ENCODE peak calls at places on chromosomes 12 and 14, in eight cellular contexts. One of them, this sample, is unnamed.

GRCh38 chr14:31312934-31313333 is 105.3 kb upstream of the HECTD1 start:
- DNase-seq in psoas muscle: no peak
- DNase-seq in IMR-90: no peak
- DNase-seq in left ventricle myocardium inferior: no peak
- DNase-seq in CD4-positive, alpha-beta T cell: no peak
- DNase-seq in tibial artery: no peak
- DNase-seq in naive thymus-derived CD4-positive, alpha-beta T cell: no peak
- DNase-seq in MM.1S: no peak
- DNase-seq in this sample: no peak

GRCh38 chr14:65810326-65810725 is 397.8 kb downstream of the FUT8 start:
- DNase-seq in psoas muscle: no peak
- DNase-seq in IMR-90: no peak
- DNase-seq in left ventricle myocardium inferior: no peak
- DNase-seq in CD4-positive, alpha-beta T cell: no peak
- DNase-seq in tibial artery: no peak
- DNase-seq in naive thymus-derived CD4-positive, alpha-beta T cell: no peak
- DNase-seq in MM.1S: no peak
- DNase-seq in this sample: no peak

GRCh38 chr12:52715416-52715815 is 12.1 kb upstream of the KRT77 start:
- DNase-seq in psoas muscle: no peak
- DNase-seq in IMR-90: no peak
- DNase-seq in left ventricle myocardium inferior: no peak
- DNase-seq in CD4-positive, alpha-beta T cell: no peak
- DNase-seq in tibial artery: no peak
- DNase-seq in naive thymus-derived CD4-positive, alpha-beta T cell: no peak
- DNase-seq in MM.1S: no peak
- DNase-seq in this sample: no peak

GRCh38 chr12:61290473-61290872 is 969.7 kb upstream of the USP15 start:
- DNase-seq in psoas muscle: no peak
- DNase-seq in IMR-90: no peak
- DNase-seq in left ventricle myocardium inferior: no peak
- DNase-seq in CD4-positive, alpha-beta T cell: no peak
- DNase-seq in tibial artery: no peak
- DNase-seq in naive thymus-derived CD4-positive, alpha-beta T cell: no peak
- DNase-seq in MM.1S: no peak
- DNase-seq in this sample: no peak

GRCh38 chr12:92581579-92581978 is 121.2 kb upstream of the PLEKHG7 start:
- DNase-seq in psoas muscle: no peak
- DNase-seq in IMR-90: no peak
- DNase-seq in left ventricle myocardium inferior: no peak
- DNase-seq in CD4-positive, alpha-beta T cell: no peak
- DNase-seq in tibial artery: no peak
- DNase-seq in naive thymus-derived CD4-positive, alpha-beta T cell: no peak
- DNase-seq in MM.1S: no peak
- DNase-seq in this sample: no peak

GRCh38 chr12:79083181-79083580 is 218.6 kb downstream of the SYT1 start:
- DNase-seq in psoas muscle: no peak
- DNase-seq in IMR-90: peak
- DNase-seq in left ventricle myocardium inferior: no peak
- DNase-seq in CD4-positive, alpha-beta T cell: no peak
- DNase-seq in tibial artery: no peak
- DNase-seq in naive thymus-derived CD4-positive, alpha-beta T cell: no peak
- DNase-seq in MM.1S: peak
- DNase-seq in this sample: no peak

GRCh38 chr12:108099085-108099484 is 30.0 kb upstream of the WSCD2 start:
- DNase-seq in psoas muscle: no peak
- DNase-seq in IMR-90: no peak
- DNase-seq in left ventricle myocardium inferior: no peak
- DNase-seq in CD4-positive, alpha-beta T cell: no peak
- DNase-seq in tibial artery: no peak
- DNase-seq in naive thymus-derived CD4-positive, alpha-beta T cell: no peak
- DNase-seq in MM.1S: no peak
- DNase-seq in this sample: no peak

GRCh38 chr12:14473707-14474287 is 93.9 kb downstream of the PLBD1 start:
- DNase-seq in psoas muscle: no peak
- DNase-seq in IMR-90: peak
- DNase-seq in left ventricle myocardium inferior: no peak
- DNase-seq in CD4-positive, alpha-beta T cell: no peak
- DNase-seq in tibial artery: no peak
- DNase-seq in naive thymus-derived CD4-positive, alpha-beta T cell: no peak
- DNase-seq in MM.1S: peak
- DNase-seq in this sample: peak

GRCh38 chr14:80930836-80931389 is 10.6 kb downstream of the CEP128 start:
- DNase-seq in psoas muscle: no peak
- DNase-seq in IMR-90: peak
- DNase-seq in left ventricle myocardium inferior: no peak
- DNase-seq in CD4-positive, alpha-beta T cell: peak
- DNase-seq in tibial artery: no peak
- DNase-seq in naive thymus-derived CD4-positive, alpha-beta T cell: no peak
- DNase-seq in MM.1S: peak
- DNase-seq in this sample: peak

GRCh38 chr12:22624573-22624907 is 431 bp upstream of the ETNK1 start:
- DNase-seq in psoas muscle: no peak
- DNase-seq in IMR-90: no peak
- DNase-seq in left ventricle myocardium inferior: no peak
- DNase-seq in CD4-positive, alpha-beta T cell: no peak
- DNase-seq in tibial artery: no peak
- DNase-seq in naive thymus-derived CD4-positive, alpha-beta T cell: no peak
- DNase-seq in MM.1S: no peak
- DNase-seq in this sample: no peak

GRCh38 chr12:107322063-107322462 is 228.7 kb upstream of the CRY1 start:
- DNase-seq in psoas muscle: no peak
- DNase-seq in IMR-90: no peak
- DNase-seq in left ventricle myocardium inferior: no peak
- DNase-seq in CD4-positive, alpha-beta T cell: peak
- DNase-seq in tibial artery: no peak
- DNase-seq in naive thymus-derived CD4-positive, alpha-beta T cell: no peak
- DNase-seq in MM.1S: no peak
- DNase-seq in this sample: no peak

GRCh38 chr14:82394916-82395315 is 861.3 kb upstream of the SEL1L start:
- DNase-seq in psoas muscle: no peak
- DNase-seq in IMR-90: no peak
- DNase-seq in left ventricle myocardium inferior: no peak
- DNase-seq in CD4-positive, alpha-beta T cell: no peak
- DNase-seq in tibial artery: no peak
- DNase-seq in naive thymus-derived CD4-positive, alpha-beta T cell: no peak
- DNase-seq in MM.1S: no peak
- DNase-seq in this sample: no peak

GRCh38 chr12:95789126-95790024 is 1.2 kb downstream of the NTN4 start:
- DNase-seq in psoas muscle: peak
- DNase-seq in IMR-90: peak
- DNase-seq in left ventricle myocardium inferior: peak
- DNase-seq in CD4-positive, alpha-beta T cell: no peak
- DNase-seq in tibial artery: peak
- DNase-seq in naive thymus-derived CD4-positive, alpha-beta T cell: no peak
- DNase-seq in MM.1S: no peak
- DNase-seq in this sample: no peak

GRCh38 chr12:81819991-81820633 is 61.0 kb upstream of the PPFIA2 start:
- DNase-seq in psoas muscle: no peak
- DNase-seq in IMR-90: no peak
- DNase-seq in left ventricle myocardium inferior: no peak
- DNase-seq in CD4-positive, alpha-beta T cell: no peak
- DNase-seq in tibial artery: no peak
- DNase-seq in naive thymus-derived CD4-positive, alpha-beta T cell: no peak
- DNase-seq in MM.1S: no peak
- DNase-seq in this sample: no peak

GRCh38 chr14:90651405-90651804 is 164.8 kb downstream of the TTC7B start:
- DNase-seq in psoas muscle: no peak
- DNase-seq in IMR-90: no peak
- DNase-seq in left ventricle myocardium inferior: no peak
- DNase-seq in CD4-positive, alpha-beta T cell: no peak
- DNase-seq in tibial artery: no peak
- DNase-seq in naive thymus-derived CD4-positive, alpha-beta T cell: no peak
- DNase-seq in MM.1S: no peak
- DNase-seq in this sample: no peak

GRCh38 chr12:11171953-11172675 is 1.1 kb downstream of the SMIM10L1 start:
- DNase-seq in psoas muscle: no peak
- DNase-seq in IMR-90: peak
- DNase-seq in left ventricle myocardium inferior: no peak
- DNase-seq in CD4-positive, alpha-beta T cell: no peak
- DNase-seq in tibial artery: no peak
- DNase-seq in naive thymus-derived CD4-positive, alpha-beta T cell: no peak
- DNase-seq in MM.1S: peak
- DNase-seq in this sample: no peak
- H3K27ac ChIP-seq in psoas muscle: peak
- H3K27ac ChIP-seq in IMR-90: peak
- H3K27ac ChIP-seq in left ventricle myocardium inferior: peak
- H3K27ac ChIP-seq in CD4-positive, alpha-beta T cell: no peak
- H3K27ac ChIP-seq in tibial artery: peak
- H3K27ac ChIP-seq in naive thymus-derived CD4-positive, alpha-beta T cell: peak
- H3K27ac ChIP-seq in MM.1S: peak
- H3K27ac ChIP-seq in this sample: peak

GRCh38 chr14:34484726-34485125 is 22.7 kb upstream of the SPTSSA start:
- DNase-seq in psoas muscle: no peak
- DNase-seq in IMR-90: no peak
- DNase-seq in left ventricle myocardium inferior: no peak
- DNase-seq in CD4-positive, alpha-beta T cell: no peak
- DNase-seq in tibial artery: no peak
- DNase-seq in naive thymus-derived CD4-positive, alpha-beta T cell: no peak
- DNase-seq in MM.1S: no peak
- DNase-seq in this sample: no peak
- H3K27ac ChIP-seq in psoas muscle: no peak
- H3K27ac ChIP-seq in IMR-90: no peak
- H3K27ac ChIP-seq in left ventricle myocardium inferior: no peak
- H3K27ac ChIP-seq in CD4-positive, alpha-beta T cell: no peak
- H3K27ac ChIP-seq in tibial artery: no peak
- H3K27ac ChIP-seq in naive thymus-derived CD4-positive, alpha-beta T cell: no peak
- H3K27ac ChIP-seq in MM.1S: no peak
- H3K27ac ChIP-seq in this sample: no peak

GRCh38 chr14:99627100-99627499 is 17.8 kb upstream of the HHIPL1 start:
- DNase-seq in psoas muscle: no peak
- DNase-seq in IMR-90: no peak
- DNase-seq in left ventricle myocardium inferior: no peak
- DNase-seq in CD4-positive, alpha-beta T cell: no peak
- DNase-seq in tibial artery: no peak
- DNase-seq in naive thymus-derived CD4-positive, alpha-beta T cell: no peak
- DNase-seq in MM.1S: no peak
- DNase-seq in this sample: no peak

GRCh38 chr14:99624024-99624423 is 20.0 kb upstream of the CCDC85C start:
- DNase-seq in psoas muscle: no peak
- DNase-seq in IMR-90: no peak
- DNase-seq in left ventricle myocardium inferior: no peak
- DNase-seq in CD4-positive, alpha-beta T cell: no peak
- DNase-seq in tibial artery: no peak
- DNase-seq in naive thymus-derived CD4-positive, alpha-beta T cell: no peak
- DNase-seq in MM.1S: no peak
- DNase-seq in this sample: no peak

GRCh38 chr14:99626041-99626648 is 18.8 kb upstream of the HHIPL1 start:
- DNase-seq in psoas muscle: no peak
- DNase-seq in IMR-90: peak
- DNase-seq in left ventricle myocardium inferior: no peak
- DNase-seq in CD4-positive, alpha-beta T cell: no peak
- DNase-seq in tibial artery: no peak
- DNase-seq in naive thymus-derived CD4-positive, alpha-beta T cell: no peak
- DNase-seq in MM.1S: no peak
- DNase-seq in this sample: no peak

GRCh38 chr14:99625476-99625875 is 19.5 kb upstream of the HHIPL1 start:
- DNase-seq in psoas muscle: no peak
- DNase-seq in IMR-90: no peak
- DNase-seq in left ventricle myocardium inferior: no peak
- DNase-seq in CD4-positive, alpha-beta T cell: no peak
- DNase-seq in tibial artery: no peak
- DNase-seq in naive thymus-derived CD4-positive, alpha-beta T cell: no peak
- DNase-seq in MM.1S: no peak
- DNase-seq in this sample: no peak

DNA sequence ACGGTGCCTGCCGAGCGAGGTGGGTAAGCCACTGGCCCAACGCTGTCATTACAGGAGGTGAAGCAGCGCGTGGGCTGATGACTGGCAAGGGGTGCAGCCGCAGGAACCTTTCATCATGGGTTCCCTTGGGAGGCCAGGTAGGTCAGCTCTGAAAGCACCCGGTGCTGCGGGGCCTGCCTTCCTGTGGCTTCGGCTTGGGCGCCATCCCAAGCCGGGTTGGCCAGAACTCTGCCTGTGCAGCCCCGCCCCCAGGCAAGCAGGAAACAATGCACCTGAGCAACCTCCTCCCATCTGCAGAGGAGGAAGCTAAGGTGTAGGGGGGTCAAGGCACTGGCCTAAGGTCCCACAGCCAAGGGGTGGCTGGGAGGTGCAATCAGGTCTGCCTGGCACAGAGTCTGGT is 20.0 kb upstream of the HHIPL1 start:
- DNase-seq in psoas muscle: no peak
- DNase-seq in IMR-90: no peak
- DNase-seq in left ventricle myocardium inferior: no peak
- DNase-seq in CD4-positive, alpha-beta T cell: no peak
- DNase-seq in tibial artery: no peak
- DNase-seq in naive thymus-derived CD4-positive, alpha-beta T cell: no peak
- DNase-seq in MM.1S: no peak
- DNase-seq in this sample: no peak
- H3K27ac ChIP-seq in psoas muscle: no peak
- H3K27ac ChIP-seq in IMR-90: no peak
- H3K27ac ChIP-seq in left ventricle myocardium inferior: no peak
- H3K27ac ChIP-seq in CD4-positive, alpha-beta T cell: no peak
- H3K27ac ChIP-seq in tibial artery: no peak
- H3K27ac ChIP-seq in naive thymus-derived CD4-positive, alpha-beta T cell: no peak
- H3K27ac ChIP-seq in MM.1S: no peak
- H3K27ac ChIP-seq in this sample: no peak

GRCh38 chr14:105660816-105661531 is 134.6 kb downstream of the TMEM121 start:
- DNase-seq in psoas muscle: no peak
- DNase-seq in IMR-90: no peak
- DNase-seq in left ventricle myocardium inferior: no peak
- DNase-seq in CD4-positive, alpha-beta T cell: no peak
- DNase-seq in tibial artery: peak
- DNase-seq in naive thymus-derived CD4-positive, alpha-beta T cell: no peak
- DNase-seq in MM.1S: no peak
- DNase-seq in this sample: no peak

GRCh38 chr14:105666420-105666819 is 140.0 kb downstream of the TMEM121 start:
- DNase-seq in psoas muscle: no peak
- DNase-seq in IMR-90: no peak
- DNase-seq in left ventricle myocardium inferior: no peak
- DNase-seq in CD4-positive, alpha-beta T cell: no peak
- DNase-seq in tibial artery: no peak
- DNase-seq in naive thymus-derived CD4-positive, alpha-beta T cell: no peak
- DNase-seq in MM.1S: no peak
- DNase-seq in this sample: no peak

GRCh38 chr14:105665951-105666277 is 139.5 kb downstream of the TMEM121 start:
- DNase-seq in psoas muscle: no peak
- DNase-seq in IMR-90: no peak
- DNase-seq in left ventricle myocardium inferior: no peak
- DNase-seq in CD4-positive, alpha-beta T cell: no peak
- DNase-seq in tibial artery: no peak
- DNase-seq in naive thymus-derived CD4-positive, alpha-beta T cell: no peak
- DNase-seq in MM.1S: no peak
- DNase-seq in this sample: no peak

GRCh38 chr14:105665247-105665950 is 139.0 kb downstream of the TMEM121 start:
- DNase-seq in psoas muscle: no peak
- DNase-seq in IMR-90: no peak
- DNase-seq in left ventricle myocardium inferior: no peak
- DNase-seq in CD4-positive, alpha-beta T cell: no peak
- DNase-seq in tibial artery: peak
- DNase-seq in naive thymus-derived CD4-positive, alpha-beta T cell: no peak
- DNase-seq in MM.1S: no peak
- DNase-seq in this sample: no peak

DNA sequence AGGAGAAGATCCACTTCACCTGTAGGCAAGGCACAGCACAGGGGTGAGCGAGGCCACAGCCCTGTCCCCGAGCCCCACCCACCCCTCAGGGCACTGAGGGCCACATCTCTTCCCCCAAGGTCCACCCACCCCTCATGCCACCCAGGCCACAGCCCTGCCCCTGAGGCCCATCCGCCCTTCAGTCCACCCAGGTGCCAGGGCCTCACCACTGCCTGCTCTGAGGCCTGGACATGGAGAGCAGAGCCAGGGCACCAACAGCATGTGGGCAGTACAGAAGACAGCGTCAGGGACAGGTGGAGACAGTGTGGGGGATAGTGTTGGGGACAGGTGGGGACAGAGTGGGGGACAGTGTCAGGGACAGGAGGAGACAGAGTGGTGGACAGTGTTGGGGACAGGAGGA is 138.3 kb downstream of the TMEM121 start:
- DNase-seq in psoas muscle: no peak
- DNase-seq in IMR-90: no peak
- DNase-seq in left ventricle myocardium inferior: no peak
- DNase-seq in CD4-positive, alpha-beta T cell: no peak
- DNase-seq in tibial artery: peak
- DNase-seq in naive thymus-derived CD4-positive, alpha-beta T cell: no peak
- DNase-seq in MM.1S: no peak
- DNase-seq in this sample: no peak
- H3K27ac ChIP-seq in psoas muscle: no peak
- H3K27ac ChIP-seq in IMR-90: no peak
- H3K27ac ChIP-seq in left ventricle myocardium inferior: no peak
- H3K27ac ChIP-seq in CD4-positive, alpha-beta T cell: no peak
- H3K27ac ChIP-seq in tibial artery: no peak
- H3K27ac ChIP-seq in naive thymus-derived CD4-positive, alpha-beta T cell: no peak
- H3K27ac ChIP-seq in MM.1S: no peak
- H3K27ac ChIP-seq in this sample: no peak